ENCODE peak calls at places on chromosome 9, in five cellular contexts. D, S, Z, V and Y are unnamed samples.

GRCh38 chr9:3794005-3794404 is 268.2 kb upstream of the RFX3 start:
- DNase-seq in D (peak; percentile 8), S (peak; percentile 91), Z (no peak), V (no peak), Y (no peak)

GRCh38 chr9:70042461-70043215 is 1.0 kb upstream of the MAMDC2 start:
- DNase-seq in D (no peak), S (no peak), Z (no peak), V (no peak), Y (no peak)

GRCh38 chr9:91978739-91979414 is 28.8 kb upstream of the ROR2 start:
- DNase-seq in D (no peak), S (peak; percentile 57), Z (no peak), V (peak; percentile 91), Y (peak; percentile 64)

GRCh38 chr9:12973702-12974101 is 198.9 kb downstream of the LURAP1L start:
- DNase-seq in D (no peak), S (no peak), Z (no peak), V (no peak), Y (no peak)

GRCh38 chr9:109934499-109935214 is 154.7 kb downstream of the PALM2AKAP2 start:
- DNase-seq in D (no peak), S (no peak), Z (no peak), V (no peak), Y (peak; percentile 74)

GRCh38 chr9:19830796-19831195 is 42.0 kb upstream of the SLC24A2 start:
- DNase-seq in D (no peak), S (no peak), Z (no peak), V (no peak), Y (no peak)

GRCh38 chr9:116653580-116654355 is 33.3 kb upstream of the TRIM32 start:
- DNase-seq in D (no peak), S (peak; percentile 12), Z (no peak), V (no peak), Y (no peak)

GRCh38 chr9:115369322-115369957 is 251.5 kb upstream of the TNC start:
- DNase-seq in D (no peak), S (peak; percentile 40), Z (no peak), V (peak; percentile 23), Y (no peak)

GRCh38 chr9:94018628-94019027 is 63.5 kb upstream of the BARX1 start:
- DNase-seq in D (no peak), S (peak; percentile 47), Z (no peak), V (no peak), Y (no peak)

GRCh38 chr9:81894891-81895290 is 33.3 kb upstream of the SPATA31D4 start:
- DNase-seq in D (no peak), S (no peak), Z (no peak), V (peak; percentile 39), Y (peak; percentile 39)

GRCh38 chr9:105206821-105207699 is 37.4 kb upstream of the SLC44A1 start:
- DNase-seq in D (no peak), S (no peak), Z (no peak), V (no peak), Y (no peak)

GRCh38 chr9:19101203-19101602 is 1.5 kb downstream of the HAUS6 start:
- DNase-seq in D (no peak), S (no peak), Z (no peak), V (no peak), Y (no peak)

GRCh38 chr9:2761424-2761823 is 44.1 kb downstream of the KCNV2 start:
- DNase-seq in D (no peak), S (no peak), Z (no peak), V (no peak), Y (no peak)

GRCh38 chr9:106324596-106325280 is 538.2 kb upstream of the ZNF462 start:
- DNase-seq in D (no peak), S (peak; percentile 88), Z (no peak), V (no peak), Y (no peak)

GRCh38 chr9:8053501-8053900 is 253.9 kb upstream of the DMAC1 start:
- DNase-seq in D (no peak), S (no peak), Z (no peak), V (no peak), Y (no peak)

GRCh38 chr9:133854785-133855184 is 116.6 kb upstream of the SARDH start:
- DNase-seq in D (peak; percentile 88), S (no peak), Z (no peak), V (no peak), Y (no peak)

GRCh38 chr9:21689851-21690250 is 112.6 kb upstream of the MTAP start:
- DNase-seq in D (no peak), S (no peak), Z (no peak), V (peak; percentile 34), Y (no peak)

GRCh38 chr9:8486095-8486494 is 686.5 kb upstream of the DMAC1 start:
- DNase-seq in D (peak; percentile 72), S (peak; percentile 62), Z (no peak), V (no peak), Y (peak; percentile 44)

GRCh38 chr9:110923601-110924000 is 114.7 kb downstream of the LPAR1 start:
- DNase-seq in D (no peak), S (peak; percentile 48), Z (no peak), V (no peak), Y (no peak)

GRCh38 chr9:88653926-88654325 is 118.9 kb downstream of the NXNL2 start:
- DNase-seq in D (no peak), S (no peak), Z (no peak), V (peak; percentile 48), Y (no peak)

GRCh38 chr9:123282343-123283047 is 14.1 kb upstream of the STRBP start:
- DNase-seq in D (peak; percentile 53), S (no peak), Z (no peak), V (peak; percentile 8), Y (peak; percentile 70)

GRCh38 chr9:128786681-128787582 is at the start of gene TBC1D13:
- DNase-seq in D (peak; percentile 72), S (peak; percentile 94), Z (peak; percentile 93), V (peak; percentile 88), Y (peak; percentile 71)

GRCh38 chr9:133506653-133507038 is 18.1 kb downstream of the MYMK start:
- DNase-seq in D (no peak), S (peak; percentile 63), Z (no peak), V (peak; percentile 95), Y (peak; percentile 67)

GRCh38 chr9:89999176-89999533 is 394.3 kb downstream of the GADD45G start:
- DNase-seq in D (no peak), S (no peak), Z (no peak), V (no peak), Y (no peak)

GRCh38 chr9:96515629-96516470 is 65.9 kb downstream of the HABP4 start:
- DNase-seq in D (no peak), S (no peak), Z (no peak), V (peak; percentile 36), Y (no peak)

GRCh38 chr9:38251461-38251860 is 141.0 kb upstream of the ALDH1B1 start:
- DNase-seq in D (no peak), S (no peak), Z (no peak), V (no peak), Y (no peak)

GRCh38 chr9:121916008-121916407 is 177.1 kb downstream of the TTLL11 start:
- DNase-seq in D (no peak), S (no peak), Z (no peak), V (peak; percentile 41), Y (no peak)

GRCh38 chr9:124449381-124450151 is 685 bp upstream of the ADGRD2 start:
- DNase-seq in D (no peak), S (no peak), Z (no peak), V (no peak), Y (no peak)

GRCh38 chr9:129757045-129757444 is 4.2 kb upstream of the PTGES start:
- DNase-seq in D (no peak), S (no peak), Z (no peak), V (no peak), Y (no peak)

GRCh38 chr9:134709512-134710270 is 68.1 kb downstream of the COL5A1 start:
- DNase-seq in D (no peak), S (peak; percentile 27), Z (no peak), V (no peak), Y (no peak)

GRCh38 chr9:99633260-99633659 is 188.4 kb upstream of the NR4A3 start:
- DNase-seq in D (no peak), S (no peak), Z (no peak), V (no peak), Y (no peak)

GRCh38 chr9:70389188-70389587 is 25.3 kb downstream of the KLF9 start:
- DNase-seq in D (no peak), S (no peak), Z (no peak), V (no peak), Y (no peak)

GRCh38 chr9:19138084-19138483 is 10.8 kb upstream of the PLIN2 start:
- DNase-seq in D (peak; percentile 35), S (no peak), Z (no peak), V (no peak), Y (no peak)

GRCh38 chr9:79581794-79582193 is 10.0 kb downstream of the TLE4 start:
- DNase-seq in D (no peak), S (no peak), Z (no peak), V (peak; percentile 91), Y (peak; percentile 82)

GRCh38 chr9:83024501-83025125 is 38.3 kb downstream of the RASEF start:
- DNase-seq in D (no peak), S (no peak), Z (no peak), V (no peak), Y (no peak)

GRCh38 chr9:114339130-114339908 is 9.7 kb downstream of the ORM2 start:
- DNase-seq in D (peak; percentile 2), S (peak; percentile 50), Z (no peak), V (peak; percentile 62), Y (peak; percentile 56)

GRCh38 chr9:37693265-37693664 is 42.5 kb downstream of the FRMPD1 start:
- DNase-seq in D (no peak), S (peak; percentile 52), Z (no peak), V (no peak), Y (peak; percentile 11)

GRCh38 chr9:34991833-34992375 is 2.4 kb downstream of the DNAJB5 start:
- DNase-seq in D (peak; percentile 21), S (peak; percentile 63), Z (no peak), V (peak; percentile 16), Y (peak; percentile 42)

GRCh38 chr9:138044485-138045383 is 167.2 kb downstream of the CACNA1B start:
- DNase-seq in D (no peak), S (no peak), Z (peak; percentile 55), V (no peak), Y (no peak)